ENCODE peak calls at places on chromosomes 3 and 15, in seven cellular contexts. V, F, E, X, Q, R and T are unnamed samples.

GRCh38 chr15:70762469-70763119 is 764 bp downstream of the UACA start:
- DNase-seq in R (peak), F (peak), Q (no peak), X (peak), E (no peak), V (peak), T (no peak)

GRCh38 chr15:90249123-90249863 is at the start of gene TTLL13:
- DNase-seq in X (peak), F (peak), E (peak), Q (peak), R (peak), V (peak), T (peak)

GRCh38 chr3:132984181-132984580 is 54.0 kb upstream of the TMEM108 start:
- DNase-seq in R (no peak), F (no peak), Q (no peak), V (no peak), E (no peak), X (no peak), T (no peak)

GRCh38 chr15:80902298-80902801 is 87.3 kb downstream of the MESD start:
- DNase-seq in R (no peak), X (no peak), F (no peak), Q (no peak), E (no peak), V (no peak), T (no peak)

GRCh38 chr3:109161487-109162108 is 25.1 kb downstream of the C3orf85 start:
- DNase-seq in X (no peak), V (no peak), E (no peak), R (no peak), Q (no peak), F (no peak), T (no peak)

GRCh38 chr3:11480663-11481298 is 162.9 kb downstream of the VGLL4 start:
- DNase-seq in R (no peak), X (no peak), Q (no peak), E (no peak), F (no peak), V (no peak), T (no peak)

GRCh38 chr3:30587876-30588275 is 18.5 kb upstream of the TGFBR2 start:
- DNase-seq in F (no peak), R (no peak), X (no peak), E (no peak), Q (no peak), V (no peak), T (no peak)

GRCh38 chr3:126954141-126954845 is 28.6 kb upstream of the PLXNA1 start:
- DNase-seq in Q (no peak), F (no peak), R (no peak), V (no peak), E (no peak), X (peak), T (no peak)

GRCh38 chr15:39878401-39878775 is 41.7 kb downstream of the GPR176 start:
- DNase-seq in X (no peak), R (no peak), E (no peak), V (no peak), Q (no peak), F (no peak), T (no peak)

GRCh38 chr3:58013973-58014649 is 5.9 kb downstream of the FLNB start:
- DNase-seq in R (no peak), V (no peak), X (peak), E (peak), F (peak), Q (peak), T (peak)

GRCh38 chr3:10196389-10197052 is 31.8 kb downstream of the IRAK2 start:
- DNase-seq in V (no peak), R (no peak), Q (no peak), X (no peak), E (no peak), F (peak), T (no peak)

GRCh38 chr3:12601072-12601471 is 44.2 kb downstream of the MKRN2 start:
- DNase-seq in V (no peak), Q (no peak), X (no peak), R (no peak), F (no peak), E (no peak), T (no peak)

GRCh38 chr15:30889231-30889630 is 14.5 kb upstream of the FAN1 start:
- DNase-seq in V (no peak), Q (no peak), R (no peak), F (no peak), X (no peak), E (no peak), T (no peak)

GRCh38 chr3:37729119-37729518 is 132.6 kb upstream of the CTDSPL start:
- DNase-seq in V (no peak), X (no peak), F (peak), E (no peak), R (no peak), Q (no peak), T (no peak)

GRCh38 chr3:104556372-104557078 is 810.2 kb upstream of the ALCAM start:
- DNase-seq in V (no peak), R (no peak), F (no peak), Q (peak), E (no peak), X (no peak), T (no peak)

GRCh38 chr15:56295433-56295832 is 51.8 kb upstream of the RFX7 start:
- DNase-seq in X (no peak), V (no peak), E (no peak), R (no peak), Q (no peak), F (no peak), T (no peak)

GRCh38 chr3:186520436-186520835 is 23.7 kb downstream of the CRYGS start:
- DNase-seq in E (no peak), X (no peak), R (no peak), Q (no peak), F (no peak), V (no peak), T (no peak)

GRCh38 chr15:49168026-49168425 is 2.0 kb upstream of the GALK2 start:
- DNase-seq in E (no peak), V (no peak), R (no peak), F (no peak), X (no peak), Q (no peak), T (no peak)

GRCh38 chr3:22937536-22937935 is 265.6 kb upstream of the UBE2E2 start:
- DNase-seq in X (no peak), V (no peak), R (no peak), Q (no peak), E (no peak), F (peak), T (no peak)

GRCh38 chr15:76024021-76024768 is 12.0 kb upstream of the NRG4 start:
- DNase-seq in V (no peak), E (no peak), X (no peak), Q (no peak), F (no peak), R (no peak), T (no peak)

GRCh38 chr3:14474363-14475081 is 65.6 kb downstream of the GRIP2 start:
- DNase-seq in X (no peak), Q (no peak), E (no peak), R (no peak), F (no peak), V (no peak), T (no peak)

GRCh38 chr3:43539321-43539720 is 82.5 kb downstream of the ANO10 start:
- DNase-seq in V (no peak), E (no peak), X (no peak), Q (no peak), R (no peak), F (no peak), T (no peak)
- TF ChIP-seq CTCF in V (no peak), E (no peak), X (no peak), Q (no peak), R (no peak), F (no peak), T (no peak)

GRCh38 chr3:143764840-143765239 is 83.4 kb downstream of the SLC9A9 start:
- DNase-seq in F (no peak), E (no peak), R (no peak), X (no peak), V (no peak), Q (no peak), T (no peak)
- TF ChIP-seq CTCF in F (no peak), E (no peak), R (no peak), X (no peak), V (no peak), Q (no peak), T (no peak)

DNA sequence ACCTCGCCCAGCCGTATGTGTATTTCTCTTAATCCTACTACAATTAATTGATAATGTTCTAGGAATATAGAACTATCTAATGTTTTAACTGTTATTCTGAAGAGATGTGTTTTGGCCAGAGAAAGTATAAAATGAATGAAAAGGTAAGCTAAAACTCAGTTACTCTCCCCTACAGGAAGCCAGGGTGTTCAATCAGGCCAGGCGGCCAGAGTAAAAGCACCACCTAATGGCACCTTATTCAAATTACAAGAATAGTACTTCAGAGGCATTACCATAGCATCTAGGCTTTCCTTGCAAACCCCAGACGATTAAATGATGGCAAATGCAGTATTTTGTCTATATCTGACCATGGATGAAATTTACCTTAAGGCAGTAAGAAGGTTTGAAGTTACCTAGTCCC is 10.4 kb downstream of the SLC12A8 start:
- DNase-seq in F (peak), E (no peak), V (no peak), X (no peak), Q (no peak), R (no peak), T (no peak)
- TF ChIP-seq CTCF in F (peak), E (no peak), V (peak), X (no peak), Q (no peak), R (no peak), T (peak)

GRCh38 chr3:175940881-175941280 is 1081.7 kb downstream of the NAALADL2 start:
- DNase-seq in R (no peak), V (no peak), E (no peak), X (no peak), Q (no peak), F (no peak), T (no peak)
- TF ChIP-seq CTCF in R (no peak), V (peak), E (no peak), X (no peak), Q (no peak), F (no peak), T (no peak)